ENCODE peak calls at places on chromosomes 12 and 14, in five cellular contexts. R, H, W, M and V are unnamed samples.

GRCh38 chr12:59393506-59393905 is 202.3 kb upstream of the SLC16A7 start:
- DNase-seq in R (no peak), W (no peak), M (no peak), H (no peak), V (no peak)

GRCh38 chr12:107491856-107492255 is 193.7 kb upstream of the PWP1 start:
- DNase-seq in R (no peak), W (no peak), M (peak), H (no peak), V (no peak)

GRCh38 chr14:60981626-60982455 is 796 bp downstream of the SLC38A6 start:
- DNase-seq in M (peak), R (no peak), H (no peak), W (peak), V (no peak)

GRCh38 chr12:2823483-2823882 is 11.0 kb downstream of the ITFG2 start:
- DNase-seq in W (no peak), H (no peak), M (no peak), R (no peak), V (no peak)

GRCh38 chr12:47561746-47562145 is 144.1 kb downstream of the RPAP3 start:
- DNase-seq in R (no peak), M (no peak), H (no peak), W (no peak), V (no peak)

GRCh38 chr12:55823419-55823818 is 5.6 kb downstream of the ORMDL2 start:
- DNase-seq in R (no peak), M (no peak), H (no peak), W (no peak), V (no peak)

GRCh38 chr14:22546722-22547071 is 42.3 kb downstream of the DAD1 start:
- DNase-seq in W (no peak), M (no peak), R (no peak), H (no peak), V (no peak)

GRCh38 chr12:90729741-90730140 is 225.2 kb downstream of the CCER1 start:
- DNase-seq in R (no peak), W (peak), H (no peak), M (peak), V (no peak)

GRCh38 chr14:65167072-65167645 is 64.8 kb upstream of the MAX start:
- DNase-seq in H (no peak), R (no peak), M (no peak), W (no peak), V (no peak)

DNA sequence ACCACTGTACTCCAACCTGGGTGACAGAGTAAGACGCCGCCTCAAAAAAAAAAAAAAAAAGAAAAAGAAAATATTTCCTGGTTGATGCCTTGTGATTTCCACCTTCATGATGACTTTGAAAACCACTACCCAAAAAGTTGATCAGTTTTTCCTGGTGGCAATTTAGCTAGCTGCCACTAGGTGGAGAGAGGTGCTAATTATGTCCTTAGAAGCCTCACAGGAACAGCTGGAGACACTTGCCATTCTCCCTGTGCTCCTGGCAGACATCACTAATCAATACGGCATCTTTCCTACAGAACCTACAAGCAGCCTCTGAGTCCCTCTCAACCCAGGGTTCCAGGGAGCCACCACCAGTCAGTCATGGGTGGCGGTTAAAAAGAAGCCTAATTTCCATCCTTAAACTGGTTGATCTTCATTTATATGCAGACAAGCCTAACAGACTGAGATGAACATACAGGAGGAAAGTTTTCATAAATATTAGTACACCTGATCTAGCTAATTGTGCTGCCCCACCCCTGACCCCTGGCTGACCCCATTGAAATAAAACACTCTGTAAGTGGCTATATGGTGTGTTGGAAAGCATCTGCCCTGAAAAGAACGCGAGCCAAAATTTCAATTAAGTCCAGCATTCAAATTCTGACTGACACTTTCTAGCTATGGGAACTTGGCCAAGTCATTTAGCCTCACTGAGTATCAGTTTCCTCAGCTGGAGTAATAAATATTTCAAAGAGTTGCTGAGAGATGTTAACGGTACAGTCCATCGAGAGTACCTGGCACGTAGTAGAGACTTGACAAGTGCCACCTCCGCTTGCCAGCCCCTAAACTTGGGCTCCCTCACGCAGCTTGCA is 6.2 kb upstream of the OAS1 start:
- DNase-seq in W (peak), H (peak), M (peak), R (peak), V (peak)
- TF ChIP-seq CTCF in W (peak), H (peak), M (peak), R (peak), V (peak)

GRCh38 chr14:59127437-59127732 is 61.1 kb upstream of the DAAM1 start:
- DNase-seq in M (no peak), W (no peak), H (no peak), R (no peak), V (no peak)
- TF ChIP-seq CTCF in M (no peak), W (no peak), H (peak), R (no peak), V (no peak)

GRCh38 chr12:48965447-48965846 is 6.1 kb downstream of the WNT10B start:
- DNase-seq in W (no peak), M (no peak), R (no peak), H (no peak), V (no peak)
- TF ChIP-seq CTCF in W (peak), M (peak), R (peak), H (no peak), V (no peak)

DNA sequence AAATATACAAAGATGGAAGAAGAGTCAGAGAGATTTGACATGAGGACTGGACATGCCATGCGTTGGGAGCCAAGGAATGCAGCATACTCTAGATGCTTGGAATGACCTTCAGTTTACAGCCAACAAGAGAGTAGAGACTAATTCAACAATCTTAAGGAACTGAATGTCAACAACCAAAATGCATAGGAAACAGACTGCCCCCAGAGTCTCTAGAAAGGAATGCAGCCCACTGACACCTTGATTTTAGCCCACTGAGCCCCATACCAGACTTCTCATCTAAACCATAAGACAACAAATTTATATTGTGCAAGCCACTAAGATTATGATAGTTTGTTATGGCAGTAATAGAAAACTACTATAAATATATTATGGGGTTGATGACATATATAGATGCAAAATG is 611.2 kb downstream of the RPS29 start:
- DNase-seq in H (no peak), W (no peak), R (no peak), M (no peak), V (no peak)
- TF ChIP-seq CTCF in H (no peak), W (no peak), R (no peak), M (no peak), V (no peak)

GRCh38 chr14:35384386-35385041 is 20.0 kb downstream of the NFKBIA start:
- DNase-seq in W (no peak), R (no peak), M (peak), H (no peak), V (no peak)
- TF ChIP-seq CTCF in W (no peak), R (peak), M (peak), H (no peak), V (no peak)

DNA sequence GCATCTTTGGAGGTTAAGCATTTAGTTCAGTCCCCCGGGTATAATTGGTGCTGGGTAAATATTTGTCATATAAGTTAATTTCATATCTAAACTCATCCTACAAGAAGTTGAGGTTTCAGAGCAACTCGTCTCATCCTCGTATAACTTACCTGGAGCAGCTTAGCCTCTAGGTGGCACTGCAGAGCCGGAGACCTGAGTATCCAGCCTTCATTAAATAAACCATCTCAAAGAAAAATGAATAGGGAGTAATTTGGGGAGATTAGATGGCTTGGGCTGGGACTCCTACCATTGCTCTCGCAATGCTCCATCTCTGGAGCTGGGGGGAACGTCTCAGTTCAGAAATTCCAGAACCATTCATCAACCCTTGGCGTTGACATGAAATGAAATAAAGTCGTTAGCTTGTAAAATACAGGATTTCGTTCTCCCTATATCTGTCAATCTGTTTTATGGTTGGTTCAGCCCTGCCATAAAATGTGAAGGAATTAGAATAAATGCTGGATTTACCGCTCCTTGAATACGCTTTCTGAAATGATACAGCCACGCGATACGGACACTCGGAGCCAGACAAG is 122.9 kb upstream of the TMEM132D start:
- DNase-seq in R (no peak), H (no peak), M (no peak), W (no peak), V (no peak)
- TF ChIP-seq CTCF in R (peak), H (peak), M (peak), W (peak), V (peak)

DNA sequence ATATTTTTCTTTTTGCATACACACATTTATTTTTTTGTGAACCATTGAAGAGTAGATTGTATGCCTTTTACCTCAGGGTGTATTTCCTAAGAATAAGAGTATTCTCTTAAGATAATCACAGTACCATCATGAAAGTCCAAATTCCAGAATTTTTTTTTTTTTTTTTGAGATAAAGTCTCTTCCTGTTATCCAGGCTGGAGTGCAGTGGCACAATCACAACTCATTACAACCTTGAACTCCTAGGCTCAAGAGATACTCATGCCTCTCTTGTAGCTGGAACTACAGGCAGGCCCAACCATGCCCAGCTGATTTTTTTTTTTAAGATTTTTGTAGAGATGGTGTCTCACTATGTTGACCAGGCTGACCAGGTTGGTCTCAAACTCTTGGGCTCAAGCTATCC is 10.9 kb downstream of the FRS2 start:
- DNase-seq in M (no peak), W (no peak), R (no peak), H (no peak), V (no peak)
- TF ChIP-seq CTCF in M (no peak), W (no peak), R (no peak), H (no peak), V (no peak)

DNA sequence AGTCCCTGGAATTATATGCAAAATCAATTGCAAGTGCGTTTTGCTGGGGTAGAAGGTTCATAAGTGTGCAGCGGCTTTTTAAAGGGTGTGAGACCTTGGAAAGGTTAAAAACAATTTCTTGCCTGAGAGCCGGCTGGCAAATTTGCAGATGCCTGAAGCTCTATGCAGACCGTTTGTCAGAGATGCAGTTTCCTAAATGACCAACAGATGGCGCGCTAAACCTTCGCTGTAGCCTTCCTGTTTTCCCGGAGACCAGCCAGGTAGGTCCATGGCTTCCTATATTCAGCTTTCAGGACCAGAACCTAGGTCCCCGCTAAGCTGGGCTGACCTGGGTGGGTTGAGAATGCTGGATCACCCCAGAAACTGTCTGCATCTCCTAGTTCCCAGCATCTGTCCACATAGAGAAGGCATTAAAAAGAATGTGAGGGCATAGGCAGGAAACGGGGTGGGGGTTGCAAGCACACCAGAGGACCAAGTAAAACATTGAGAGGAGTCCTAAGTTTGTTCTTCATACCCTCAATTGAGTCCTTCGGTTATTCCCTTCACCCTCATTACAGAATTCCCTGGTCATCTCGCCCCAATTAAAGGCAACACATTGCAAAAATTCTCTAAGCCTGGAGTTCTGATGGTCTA is 5.7 kb upstream of the NOS1 start:
- DNase-seq in R (peak), W (peak), H (no peak), M (peak), V (peak)
- TF ChIP-seq CTCF in R (peak), W (peak), H (peak), M (peak), V (peak)